ENCODE peak calls at places on chromosome 3, in seven cellular contexts. One of them, this sample, is unnamed.

GRCh38 chr3:152219225-152219624 is 49.5 kb upstream of the MBNL1 start:
- DNase-seq in hepatocyte: no peak
- DNase-seq in HCEC 1CT: no peak
- DNase-seq in MM.1S: no peak
- DNase-seq in BJ: no peak
- DNase-seq in AG20443: peak
- DNase-seq in heart left ventricle: no peak
- DNase-seq in this sample: no peak

GRCh38 chr3:188198760-188199327 is 44.9 kb downstream of the LPP start:
- DNase-seq in MM.1S: no peak
- DNase-seq in BJ: no peak
- DNase-seq in heart left ventricle: peak
- DNase-seq in AG20443: no peak
- DNase-seq in HCEC 1CT: no peak
- DNase-seq in hepatocyte: peak
- DNase-seq in this sample: no peak

GRCh38 chr3:172129534-172129867 is 90.1 kb downstream of the FNDC3B start:
- DNase-seq in MM.1S: no peak
- DNase-seq in hepatocyte: no peak
- DNase-seq in HCEC 1CT: no peak
- DNase-seq in BJ: no peak
- DNase-seq in heart left ventricle: no peak
- DNase-seq in AG20443: no peak
- DNase-seq in this sample: no peak

GRCh38 chr3:115161866-115162265 is 14.8 kb upstream of the ZBTB20 start:
- DNase-seq in heart left ventricle: no peak
- DNase-seq in MM.1S: no peak
- DNase-seq in AG20443: no peak
- DNase-seq in hepatocyte: no peak
- DNase-seq in BJ: no peak
- DNase-seq in HCEC 1CT: no peak
- DNase-seq in this sample: no peak

GRCh38 chr3:195247863-195248189 is 23.1 kb downstream of the XXYLT1 start:
- DNase-seq in HCEC 1CT: no peak
- DNase-seq in AG20443: no peak
- DNase-seq in heart left ventricle: peak
- DNase-seq in BJ: no peak
- DNase-seq in hepatocyte: no peak
- DNase-seq in MM.1S: no peak
- DNase-seq in this sample: no peak

GRCh38 chr3:31288641-31289100 is 244.1 kb upstream of the STT3B start:
- DNase-seq in BJ: no peak
- DNase-seq in hepatocyte: peak
- DNase-seq in AG20443: peak
- DNase-seq in heart left ventricle: peak
- DNase-seq in HCEC 1CT: peak
- DNase-seq in MM.1S: peak
- DNase-seq in this sample: no peak

GRCh38 chr3:187130346-187131066 is 8.8 kb downstream of the RPL39L start:
- DNase-seq in heart left ventricle: no peak
- DNase-seq in hepatocyte: no peak
- DNase-seq in HCEC 1CT: peak
- DNase-seq in BJ: no peak
- DNase-seq in MM.1S: peak
- DNase-seq in AG20443: peak
- DNase-seq in this sample: no peak

GRCh38 chr3:13243571-13243970 is 170.3 kb upstream of the IQSEC1 start:
- DNase-seq in MM.1S: no peak
- DNase-seq in HCEC 1CT: no peak
- DNase-seq in heart left ventricle: no peak
- DNase-seq in BJ: no peak
- DNase-seq in AG20443: no peak
- DNase-seq in hepatocyte: no peak
- DNase-seq in this sample: no peak

GRCh38 chr3:184145120-184145524 is 10.0 kb downstream of the EIF2B5 start:
- DNase-seq in AG20443: peak
- DNase-seq in heart left ventricle: no peak
- DNase-seq in hepatocyte: peak
- DNase-seq in MM.1S: peak
- DNase-seq in BJ: no peak
- DNase-seq in HCEC 1CT: peak
- DNase-seq in this sample: no peak

GRCh38 chr3:188061133-188061532 is 92.8 kb upstream of the LPP start:
- DNase-seq in AG20443: no peak
- DNase-seq in hepatocyte: peak
- DNase-seq in HCEC 1CT: peak
- DNase-seq in BJ: no peak
- DNase-seq in heart left ventricle: no peak
- DNase-seq in MM.1S: peak
- DNase-seq in this sample: no peak

GRCh38 chr3:186053954-186054353 is 54.9 kb downstream of the ETV5 start:
- DNase-seq in MM.1S: no peak
- DNase-seq in heart left ventricle: no peak
- DNase-seq in HCEC 1CT: no peak
- DNase-seq in hepatocyte: no peak
- DNase-seq in AG20443: no peak
- DNase-seq in BJ: no peak
- DNase-seq in this sample: no peak

GRCh38 chr3:157606392-157607197 is 103.4 kb upstream of the VEPH1 start:
- DNase-seq in heart left ventricle: peak
- DNase-seq in AG20443: peak
- DNase-seq in BJ: no peak
- DNase-seq in HCEC 1CT: peak
- DNase-seq in MM.1S: peak
- DNase-seq in hepatocyte: peak
- DNase-seq in this sample: no peak

GRCh38 chr3:13607821-13608620 is 59.1 kb downstream of the FBLN2 start:
- DNase-seq in MM.1S: no peak
- DNase-seq in heart left ventricle: no peak
- DNase-seq in hepatocyte: no peak
- DNase-seq in BJ: no peak
- DNase-seq in HCEC 1CT: no peak
- DNase-seq in AG20443: peak
- DNase-seq in this sample: no peak

GRCh38 chr3:129609591-129610169 is 3.2 kb upstream of the PLXND1 start:
- DNase-seq in heart left ventricle: no peak
- DNase-seq in AG20443: no peak
- DNase-seq in MM.1S: no peak
- DNase-seq in hepatocyte: no peak
- DNase-seq in BJ: no peak
- DNase-seq in HCEC 1CT: no peak
- DNase-seq in this sample: no peak

GRCh38 chr3:141056716-141057115 is 5.6 kb downstream of the SPSB4 start:
- DNase-seq in heart left ventricle: no peak
- DNase-seq in MM.1S: no peak
- DNase-seq in HCEC 1CT: no peak
- DNase-seq in BJ: no peak
- DNase-seq in AG20443: no peak
- DNase-seq in hepatocyte: no peak
- DNase-seq in this sample: no peak

GRCh38 chr3:150073031-150073430 is 102.3 kb upstream of the PFN2 start:
- DNase-seq in BJ: no peak
- DNase-seq in heart left ventricle: no peak
- DNase-seq in HCEC 1CT: peak
- DNase-seq in MM.1S: no peak
- DNase-seq in AG20443: no peak
- DNase-seq in hepatocyte: no peak
- DNase-seq in this sample: no peak

GRCh38 chr3:113054552-113054951 is 63.8 kb downstream of the GTPBP8 start:
- DNase-seq in hepatocyte: no peak
- DNase-seq in HCEC 1CT: peak
- DNase-seq in AG20443: peak
- DNase-seq in heart left ventricle: no peak
- DNase-seq in MM.1S: no peak
- DNase-seq in BJ: no peak
- DNase-seq in this sample: no peak

GRCh38 chr3:76387000-76387399 is 601.7 kb upstream of the ZNF717 start:
- DNase-seq in MM.1S: no peak
- DNase-seq in BJ: no peak
- DNase-seq in heart left ventricle: no peak
- DNase-seq in AG20443: no peak
- DNase-seq in hepatocyte: no peak
- DNase-seq in HCEC 1CT: no peak
- DNase-seq in this sample: no peak

GRCh38 chr3:109553573-109554371 is 216.4 kb upstream of the DPPA4 start:
- DNase-seq in AG20443: no peak
- DNase-seq in hepatocyte: no peak
- DNase-seq in heart left ventricle: no peak
- DNase-seq in HCEC 1CT: no peak
- DNase-seq in MM.1S: no peak
- DNase-seq in BJ: no peak
- DNase-seq in this sample: no peak

GRCh38 chr3:63972196-63972595 is 51.1 kb downstream of the PSMD6 start:
- DNase-seq in AG20443: peak
- DNase-seq in MM.1S: no peak
- DNase-seq in BJ: no peak
- DNase-seq in hepatocyte: no peak
- DNase-seq in heart left ventricle: no peak
- DNase-seq in HCEC 1CT: peak
- DNase-seq in this sample: no peak

GRCh38 chr3:127953636-127954035 is 38.6 kb downstream of the KBTBD12 start:
- DNase-seq in BJ: no peak
- DNase-seq in MM.1S: no peak
- DNase-seq in hepatocyte: no peak
- DNase-seq in AG20443: no peak
- DNase-seq in HCEC 1CT: peak
- DNase-seq in heart left ventricle: no peak
- DNase-seq in this sample: no peak

GRCh38 chr3:41404601-41405000 is 205.3 kb downstream of the CTNNB1 start:
- DNase-seq in MM.1S: no peak
- DNase-seq in AG20443: no peak
- DNase-seq in HCEC 1CT: no peak
- DNase-seq in hepatocyte: no peak
- DNase-seq in heart left ventricle: no peak
- DNase-seq in BJ: no peak
- DNase-seq in this sample: no peak

GRCh38 chr3:76367281-76367680 is 581.9 kb upstream of the ZNF717 start:
- DNase-seq in HCEC 1CT: peak
- DNase-seq in MM.1S: no peak
- DNase-seq in hepatocyte: no peak
- DNase-seq in BJ: no peak
- DNase-seq in heart left ventricle: no peak
- DNase-seq in AG20443: peak
- DNase-seq in this sample: no peak

GRCh38 chr3:188339410-188340295 is 185.7 kb downstream of the LPP start:
- DNase-seq in heart left ventricle: no peak
- DNase-seq in hepatocyte: no peak
- DNase-seq in HCEC 1CT: no peak
- DNase-seq in BJ: no peak
- DNase-seq in AG20443: no peak
- DNase-seq in MM.1S: no peak
- DNase-seq in this sample: no peak

GRCh38 chr3:37492977-37493471 is 318.6 kb upstream of the LRRFIP2 start:
- DNase-seq in HCEC 1CT: no peak
- DNase-seq in heart left ventricle: peak
- DNase-seq in hepatocyte: no peak
- DNase-seq in AG20443: peak
- DNase-seq in MM.1S: no peak
- DNase-seq in BJ: peak
- DNase-seq in this sample: no peak

GRCh38 chr3:16286161-16286560 is 21.1 kb downstream of the OXNAD1 start:
- DNase-seq in AG20443: no peak
- DNase-seq in BJ: no peak
- DNase-seq in heart left ventricle: no peak
- DNase-seq in HCEC 1CT: no peak
- DNase-seq in MM.1S: no peak
- DNase-seq in hepatocyte: no peak
- DNase-seq in this sample: no peak

GRCh38 chr3:14266361-14266760 is 87.7 kb downstream of the LSM3 start:
- DNase-seq in BJ: peak
- DNase-seq in hepatocyte: peak
- DNase-seq in AG20443: peak
- DNase-seq in HCEC 1CT: no peak
- DNase-seq in heart left ventricle: peak
- DNase-seq in MM.1S: no peak
- DNase-seq in this sample: no peak

GRCh38 chr3:73719877-73720276 is 95.1 kb upstream of the PDZRN3 start:
- DNase-seq in HCEC 1CT: no peak
- DNase-seq in MM.1S: no peak
- DNase-seq in AG20443: peak
- DNase-seq in hepatocyte: peak
- DNase-seq in BJ: no peak
- DNase-seq in heart left ventricle: no peak
- DNase-seq in this sample: no peak

GRCh38 chr3:116059421-116060096 is 385.7 kb downstream of the LSAMP start:
- DNase-seq in HCEC 1CT: peak
- DNase-seq in heart left ventricle: no peak
- DNase-seq in hepatocyte: peak
- DNase-seq in MM.1S: no peak
- DNase-seq in AG20443: peak
- DNase-seq in BJ: peak
- DNase-seq in this sample: no peak

GRCh38 chr3:11548721-11549131 is 95.0 kb downstream of the VGLL4 start:
- DNase-seq in BJ: no peak
- DNase-seq in hepatocyte: no peak
- DNase-seq in AG20443: peak
- DNase-seq in MM.1S: no peak
- DNase-seq in HCEC 1CT: peak
- DNase-seq in heart left ventricle: no peak
- DNase-seq in this sample: peak

GRCh38 chr3:180492047-180492446 is 109.9 kb upstream of the TTC14 start:
- DNase-seq in MM.1S: no peak
- DNase-seq in hepatocyte: no peak
- DNase-seq in heart left ventricle: no peak
- DNase-seq in BJ: no peak
- DNase-seq in AG20443: no peak
- DNase-seq in HCEC 1CT: no peak
- DNase-seq in this sample: no peak

GRCh38 chr3:150503402-150504099 is 42.7 kb downstream of the SERP1 start:
- DNase-seq in HCEC 1CT: no peak
- DNase-seq in BJ: no peak
- DNase-seq in hepatocyte: no peak
- DNase-seq in heart left ventricle: no peak
- DNase-seq in AG20443: no peak
- DNase-seq in MM.1S: no peak
- DNase-seq in this sample: no peak

GRCh38 chr3:32177702-32178198 is 60.7 kb upstream of the CMTM8 start:
- DNase-seq in MM.1S: peak
- DNase-seq in heart left ventricle: peak
- DNase-seq in BJ: no peak
- DNase-seq in hepatocyte: peak
- DNase-seq in HCEC 1CT: peak
- DNase-seq in AG20443: peak
- DNase-seq in this sample: no peak